ENCODE peak calls at places on chromosomes 7 and 10, in eight cellular contexts. V, C, U, Q, G, K, R and M are unnamed samples.

GRCh38 chr7:100676501-100677306 is 3.2 kb downstream of the GNB2 start:
- DNase-seq in V (no peak), C (no peak), U (no peak), Q (no peak), G (no peak), K (no peak), R (no peak), M (no peak)

GRCh38 chr7:39904077-39904486 is 46.0 kb upstream of the CDK13 start:
- DNase-seq in V (no peak), C (no peak), U (no peak), Q (no peak), G (no peak), K (no peak), R (no peak), M (no peak)

GRCh38 chr10:89171263-89171872 is 35.7 kb downstream of the CH25H start:
- DNase-seq in V (no peak), C (no peak), U (no peak), Q (no peak), G (no peak), K (no peak), R (no peak), M (no peak)

GRCh38 chr10:95233377-95234034 is 39.5 kb downstream of the ACSM6 start:
- DNase-seq in V (peak), C (no peak), U (no peak), Q (no peak), G (no peak), K (no peak), R (no peak), M (no peak)

GRCh38 chr7:106290319-106290718 is 5.5 kb upstream of the NAMPT start:
- DNase-seq in V (peak), C (no peak), U (no peak), Q (no peak), G (no peak), K (no peak), R (no peak), M (no peak)

GRCh38 chr7:20288036-20288435 is 42.7 kb upstream of the ITGB8 start:
- DNase-seq in V (no peak), C (no peak), U (no peak), Q (no peak), G (no peak), K (no peak), R (no peak), M (no peak)

GRCh38 chr7:128697301-128697905 is 25.3 kb downstream of the GARIN1A start:
- DNase-seq in V (peak), C (no peak), U (no peak), Q (peak), G (peak), K (no peak), R (no peak), M (peak)

GRCh38 chr10:128688154-128688553 is 561.9 kb upstream of the MKI67 start:
- DNase-seq in V (no peak), C (no peak), U (no peak), Q (no peak), G (no peak), K (no peak), R (no peak), M (no peak)

GRCh38 chr7:40219917-40220316 is 85.1 kb downstream of the SUGCT start:
- DNase-seq in V (no peak), C (no peak), U (no peak), Q (no peak), G (peak), K (no peak), R (no peak), M (peak)

GRCh38 chr10:124596116-124596785 is 134.6 kb downstream of the LHPP start:
- DNase-seq in V (no peak), C (no peak), U (no peak), Q (no peak), G (no peak), K (no peak), R (no peak), M (no peak)

GRCh38 chr7:144001543-144001942 is 1.4 kb downstream of the OR6B1 start:
- DNase-seq in V (no peak), C (no peak), U (no peak), Q (no peak), G (no peak), K (no peak), R (no peak), M (no peak)

GRCh38 chr10:26534384-26534783 is 96.2 kb downstream of the APBB1IP start:
- DNase-seq in V (no peak), C (no peak), U (no peak), Q (no peak), G (no peak), K (no peak), R (no peak), M (no peak)

GRCh38 chr10:121442086-121442485 is 156.2 kb downstream of the FGFR2 start:
- DNase-seq in V (no peak), C (no peak), U (no peak), Q (no peak), G (no peak), K (no peak), R (peak), M (no peak)

GRCh38 chr7:34838329-34838728 is 180.3 kb downstream of the NPSR1 start:
- DNase-seq in V (no peak), C (peak), U (no peak), Q (no peak), G (no peak), K (no peak), R (peak), M (no peak)

GRCh38 chr7:55314967-55315366 is 50.2 kb upstream of the LANCL2 start:
- DNase-seq in V (no peak), C (no peak), U (no peak), Q (no peak), G (no peak), K (no peak), R (no peak), M (no peak)

GRCh38 chr7:37031571-37032257 is 307.4 kb upstream of the AOAH start:
- DNase-seq in V (peak), C (no peak), U (peak), Q (peak), G (peak), K (peak), R (peak), M (peak)